ENCODE peak calls at places on chromosome 17, in five cellular contexts. M, A, I, T and D are unnamed samples.

GRCh38 chr17:39400547-39401411 is 647 bp downstream of the FBXL20 start:
- DNase-seq in I (no peak), A (peak), M (peak), T (peak), D (no peak)

GRCh38 chr17:63445571-63446217 is 412 bp downstream of the CYB561 start:
- DNase-seq in T (peak), I (peak), A (peak), M (no peak), D (peak)

GRCh38 chr17:39611441-39612112 is 3.9 kb upstream of the NEUROD2 start:
- DNase-seq in A (no peak), M (no peak), I (no peak), T (no peak), D (no peak)

GRCh38 chr17:58535431-58535830 is 21.0 kb upstream of the MTMR4 start:
- DNase-seq in T (no peak), I (peak), A (peak), M (no peak), D (no peak)

GRCh38 chr17:74343526-74344284 is 17.7 kb downstream of the KIF19 start:
- DNase-seq in M (no peak), T (no peak), I (no peak), A (no peak), D (no peak)

GRCh38 chr17:61449707-61450640 is 2.2 kb upstream of the TBX4 start:
- DNase-seq in I (peak), T (no peak), A (no peak), M (no peak), D (no peak)

GRCh38 chr17:7835818-7836595 is 2.0 kb downstream of the KDM6B start:
- DNase-seq in T (peak), M (peak), I (peak), A (peak), D (peak)

GRCh38 chr17:32348483-32348800 is 1.5 kb upstream of the ZNF207 start:
- DNase-seq in A (no peak), T (no peak), I (no peak), M (no peak), D (no peak)